ENCODE peak calls at places on chromosomes 2 and 18, in four cellular contexts. One of them, this sample, is unnamed.

GRCh38 chr2:64867253-64867996 is 121.8 kb upstream of the SLC1A4 start:
- DNase-seq in fibroblast of lung: no peak
- DNase-seq in SK-N-SH: no peak
- DNase-seq in Peyer's patch: no peak
- DNase-seq in this sample: no peak

GRCh38 chr18:75125359-75126331 is 83.3 kb downstream of the PTGR3 start:
- DNase-seq in fibroblast of lung: no peak
- DNase-seq in SK-N-SH: peak; percentile 84
- DNase-seq in Peyer's patch: peak; percentile 37
- DNase-seq in this sample: peak; percentile 46

GRCh38 chr2:54724560-54725342 is 1.3 kb downstream of the EML6 start:
- DNase-seq in fibroblast of lung: no peak
- DNase-seq in SK-N-SH: peak; percentile 81
- DNase-seq in Peyer's patch: peak; percentile 58
- DNase-seq in this sample: peak; percentile 40

GRCh38 chr2:118645891-118646290 is 201.6 kb downstream of the EN1 start:
- DNase-seq in fibroblast of lung: no peak
- DNase-seq in SK-N-SH: no peak
- DNase-seq in Peyer's patch: no peak
- DNase-seq in this sample: no peak

GRCh38 chr2:109045505-109045904 is 56.5 kb upstream of the EDAR start:
- DNase-seq in fibroblast of lung: no peak
- DNase-seq in SK-N-SH: no peak
- DNase-seq in Peyer's patch: no peak
- DNase-seq in this sample: no peak

GRCh38 chr18:12076424-12077140 is 17.1 kb upstream of the ANKRD62 start:
- DNase-seq in fibroblast of lung: peak; percentile 28
- DNase-seq in SK-N-SH: peak; percentile 90
- DNase-seq in Peyer's patch: no peak
- DNase-seq in this sample: no peak

GRCh38 chr18:43534511-43534910 is 257.2 kb upstream of the SYT4 start:
- DNase-seq in fibroblast of lung: peak; percentile 8
- DNase-seq in SK-N-SH: no peak
- DNase-seq in Peyer's patch: no peak
- DNase-seq in this sample: no peak

GRCh38 chr2:189018636-189019035 is 44.5 kb downstream of the COL3A1 start:
- DNase-seq in fibroblast of lung: peak; percentile 48
- DNase-seq in SK-N-SH: no peak
- DNase-seq in Peyer's patch: no peak
- DNase-seq in this sample: no peak

GRCh38 chr2:157052685-157053224 is 204.8 kb upstream of the GALNT5 start:
- DNase-seq in fibroblast of lung: peak; percentile 77
- DNase-seq in SK-N-SH: no peak
- DNase-seq in Peyer's patch: no peak
- DNase-seq in this sample: no peak

GRCh38 chr2:48114256-48114655 is 208.0 kb upstream of the FBXO11 start:
- DNase-seq in fibroblast of lung: peak; percentile 92
- DNase-seq in SK-N-SH: no peak
- DNase-seq in Peyer's patch: peak; percentile 83
- DNase-seq in this sample: no peak

GRCh38 chr2:45786030-45786830 is 134.8 kb downstream of the PRKCE start:
- DNase-seq in fibroblast of lung: no peak
- DNase-seq in SK-N-SH: peak; percentile 75
- DNase-seq in Peyer's patch: no peak
- DNase-seq in this sample: peak; percentile 53

GRCh38 chr2:10000541-10000940 is 42.8 kb upstream of the KLF11 start:
- DNase-seq in fibroblast of lung: no peak
- DNase-seq in SK-N-SH: no peak
- DNase-seq in Peyer's patch: peak; percentile 36
- DNase-seq in this sample: no peak

GRCh38 chr2:15800489-15801329 is 139.6 kb upstream of the MYCN start:
- DNase-seq in fibroblast of lung: no peak
- DNase-seq in SK-N-SH: no peak
- DNase-seq in Peyer's patch: no peak
- DNase-seq in this sample: no peak

GRCh38 chr2:221494556-221494955 is 77.5 kb downstream of the EPHA4 start:
- DNase-seq in fibroblast of lung: no peak
- DNase-seq in SK-N-SH: no peak
- DNase-seq in Peyer's patch: no peak
- DNase-seq in this sample: no peak

GRCh38 chr2:29606105-29606871 is 315.1 kb downstream of the ALK start:
- DNase-seq in fibroblast of lung: peak; percentile 79
- DNase-seq in SK-N-SH: no peak
- DNase-seq in Peyer's patch: no peak
- DNase-seq in this sample: no peak

GRCh38 chr2:80621661-80622060 is 317.1 kb upstream of the LRRTM1 start:
- DNase-seq in fibroblast of lung: no peak
- DNase-seq in SK-N-SH: no peak
- DNase-seq in Peyer's patch: no peak
- DNase-seq in this sample: no peak

GRCh38 chr2:211690736-211691135 is 847.9 kb downstream of the ERBB4 start:
- DNase-seq in fibroblast of lung: no peak
- DNase-seq in SK-N-SH: no peak
- DNase-seq in Peyer's patch: no peak
- DNase-seq in this sample: no peak

GRCh38 chr2:128279786-128280701 is 38.6 kb downstream of the HS6ST1 start:
- DNase-seq in fibroblast of lung: no peak
- DNase-seq in SK-N-SH: no peak
- DNase-seq in Peyer's patch: peak; percentile 47
- DNase-seq in this sample: peak; percentile 0

GRCh38 chr2:33042819-33043218 is 96.1 kb downstream of the LTBP1 start:
- DNase-seq in fibroblast of lung: no peak
- DNase-seq in SK-N-SH: no peak
- DNase-seq in Peyer's patch: no peak
- DNase-seq in this sample: no peak

DNA sequence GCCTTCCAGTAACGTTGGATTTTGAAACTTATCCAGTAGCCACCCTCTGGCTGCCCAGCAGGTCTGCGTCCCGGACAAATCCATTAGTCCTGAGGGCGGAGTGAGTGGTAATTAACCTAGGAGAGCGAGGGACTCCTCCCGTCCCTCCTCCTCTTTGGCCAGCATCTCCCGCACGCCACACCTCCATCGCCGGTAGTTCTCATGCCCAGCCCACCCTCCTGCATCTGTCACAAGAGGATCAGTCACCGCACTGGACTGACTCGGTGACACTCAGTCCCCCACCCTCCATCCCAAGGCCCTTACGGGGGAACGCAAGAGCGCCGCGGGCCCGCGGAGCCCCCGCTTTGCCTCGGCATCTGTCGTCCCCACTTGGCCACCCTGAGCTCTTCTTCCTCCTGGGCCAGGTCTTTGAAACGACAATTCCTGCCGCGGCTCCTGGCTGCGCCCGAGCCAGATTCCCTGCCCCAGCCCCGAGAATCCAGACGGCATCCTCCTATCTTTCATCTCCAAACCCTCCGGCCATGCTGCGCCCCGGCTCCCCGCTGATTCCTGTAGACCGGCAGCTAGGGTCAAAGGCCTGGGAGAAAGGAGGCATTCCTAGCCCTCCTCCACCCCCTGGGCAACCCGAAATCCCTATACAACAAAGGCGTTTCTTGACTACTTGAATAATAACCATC is 77.5 kb downstream of the EIF2AK3 start:
- DNase-seq in fibroblast of lung: no peak
- DNase-seq in SK-N-SH: peak; percentile 82
- DNase-seq in Peyer's patch: no peak
- DNase-seq in this sample: peak; percentile 39
- H3K4me1 ChIP-seq in fibroblast of lung: no peaks in the 10 kb centered on the region
- H3K4me1 ChIP-seq in SK-N-SH: peaks cover 7% of the 10 kb centered on the region
- H3K4me1 ChIP-seq in Peyer's patch: no peaks in the 10 kb centered on the region
- H3K4me1 ChIP-seq in this sample: no peaks in the 10 kb centered on the region

GRCh38 chr2:135969655-135970387 is 15.6 kb downstream of the DARS1 start:
- DNase-seq in fibroblast of lung: no peak
- DNase-seq in SK-N-SH: no peak
- DNase-seq in Peyer's patch: no peak
- DNase-seq in this sample: no peak

GRCh38 chr2:135974036-135974435 is 11.4 kb downstream of the DARS1 start:
- DNase-seq in fibroblast of lung: no peak
- DNase-seq in SK-N-SH: no peak
- DNase-seq in Peyer's patch: no peak
- DNase-seq in this sample: no peak

GRCh38 chr2:135980450-135981080 is 4.9 kb downstream of the DARS1 start:
- DNase-seq in fibroblast of lung: no peak
- DNase-seq in SK-N-SH: no peak
- DNase-seq in Peyer's patch: no peak
- DNase-seq in this sample: no peak

DNA sequence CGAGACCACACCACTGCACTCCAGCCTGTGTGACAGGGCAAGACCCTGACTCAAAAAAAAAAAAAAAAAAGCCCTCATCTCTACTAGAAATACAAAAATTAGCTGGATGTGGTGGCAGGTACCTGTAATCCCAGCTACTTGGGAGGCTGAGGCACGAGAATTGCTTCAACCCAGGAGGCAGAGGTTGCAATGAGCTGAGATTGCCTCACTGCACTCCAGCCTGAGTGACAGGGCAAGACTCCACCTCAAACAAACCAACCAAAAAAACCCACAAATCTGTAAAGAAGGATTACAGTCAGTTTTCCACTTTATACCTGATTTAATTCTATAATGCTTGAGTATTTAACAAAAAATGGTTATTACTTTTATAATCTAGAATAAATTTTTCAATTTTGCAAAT is 9.7 kb downstream of the DARS1 start:
- DNase-seq in fibroblast of lung: no peak
- DNase-seq in SK-N-SH: no peak
- DNase-seq in Peyer's patch: no peak
- DNase-seq in this sample: no peak
- H3K9me3 ChIP-seq in fibroblast of lung: no peaks in the 10 kb centered on the region
- H3K9me3 ChIP-seq in SK-N-SH: no peaks in the 10 kb centered on the region
- H3K9me3 ChIP-seq in Peyer's patch: no peaks in the 10 kb centered on the region
- H3K9me3 ChIP-seq in this sample: no peaks in the 10 kb centered on the region

GRCh38 chr2:191557841-191558240 is 120.1 kb upstream of the NABP1 start:
- DNase-seq in fibroblast of lung: no peak
- DNase-seq in SK-N-SH: no peak
- DNase-seq in Peyer's patch: no peak
- DNase-seq in this sample: no peak
- TF ChIP-seq CTCF in fibroblast of lung: no peak
- TF ChIP-seq CTCF in SK-N-SH: no peak
- TF ChIP-seq CTCF in Peyer's patch: no peak
- TF ChIP-seq CTCF in this sample: no peak

GRCh38 chr2:217997510-217997909 is 5.3 kb downstream of the TNS1 start:
- DNase-seq in fibroblast of lung: no peak
- DNase-seq in SK-N-SH: no peak
- DNase-seq in Peyer's patch: no peak
- DNase-seq in this sample: no peak

GRCh38 chr2:218001629-218002028 is 1.2 kb downstream of the TNS1 start:
- DNase-seq in fibroblast of lung: no peak
- DNase-seq in SK-N-SH: peak; percentile 61
- DNase-seq in Peyer's patch: no peak
- DNase-seq in this sample: no peak

GRCh38 chr2:218002103-218002502 is 692 bp downstream of the TNS1 start:
- DNase-seq in fibroblast of lung: no peak
- DNase-seq in SK-N-SH: peak; percentile 44
- DNase-seq in Peyer's patch: no peak
- DNase-seq in this sample: no peak

GRCh38 chr2:217998926-217999633 is 3.7 kb downstream of the TNS1 start:
- DNase-seq in fibroblast of lung: no peak
- DNase-seq in SK-N-SH: no peak
- DNase-seq in Peyer's patch: no peak
- DNase-seq in this sample: no peak

DNA sequence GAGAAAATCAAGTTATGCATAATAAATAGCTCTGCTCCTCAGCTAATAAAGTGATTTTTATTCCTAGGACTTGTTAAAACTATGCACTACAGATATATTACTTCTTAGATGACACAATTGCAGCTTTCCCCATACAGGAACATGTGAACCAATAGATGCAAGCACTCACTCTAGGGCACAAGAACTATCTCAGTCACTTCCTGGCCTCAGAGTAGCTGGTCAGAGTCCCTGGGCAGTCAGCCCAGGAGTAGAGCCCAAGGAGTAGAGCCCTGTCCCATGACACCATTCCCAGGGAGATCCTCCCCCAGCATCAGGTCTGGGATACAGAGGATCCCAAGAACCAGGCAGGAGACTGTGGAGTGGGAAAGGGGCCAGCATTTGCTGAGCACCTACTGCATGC is 2.7 kb downstream of the TNS1 start:
- DNase-seq in fibroblast of lung: peak; percentile 86
- DNase-seq in SK-N-SH: no peak
- DNase-seq in Peyer's patch: no peak
- DNase-seq in this sample: no peak
- H3K4me1 ChIP-seq in fibroblast of lung: peaks cover 20% of the 10 kb centered on the region
- H3K4me1 ChIP-seq in SK-N-SH: peaks cover 70% of the 10 kb centered on the region
- H3K4me1 ChIP-seq in Peyer's patch: no peaks in the 10 kb centered on the region
- H3K4me1 ChIP-seq in this sample: peaks cover 45% of the 10 kb centered on the region

GRCh38 chr18:56162316-56162715 is 476.1 kb downstream of the TXNL1 start:
- DNase-seq in fibroblast of lung: peak; percentile 41
- DNase-seq in SK-N-SH: no peak
- DNase-seq in Peyer's patch: no peak
- DNase-seq in this sample: no peak
- H3K9me3 ChIP-seq in fibroblast of lung: no peaks in the 10 kb centered on the region
- H3K9me3 ChIP-seq in SK-N-SH: no peaks in the 10 kb centered on the region
- H3K9me3 ChIP-seq in Peyer's patch: no peaks in the 10 kb centered on the region
- H3K9me3 ChIP-seq in this sample: no peaks in the 10 kb centered on the region

DNA sequence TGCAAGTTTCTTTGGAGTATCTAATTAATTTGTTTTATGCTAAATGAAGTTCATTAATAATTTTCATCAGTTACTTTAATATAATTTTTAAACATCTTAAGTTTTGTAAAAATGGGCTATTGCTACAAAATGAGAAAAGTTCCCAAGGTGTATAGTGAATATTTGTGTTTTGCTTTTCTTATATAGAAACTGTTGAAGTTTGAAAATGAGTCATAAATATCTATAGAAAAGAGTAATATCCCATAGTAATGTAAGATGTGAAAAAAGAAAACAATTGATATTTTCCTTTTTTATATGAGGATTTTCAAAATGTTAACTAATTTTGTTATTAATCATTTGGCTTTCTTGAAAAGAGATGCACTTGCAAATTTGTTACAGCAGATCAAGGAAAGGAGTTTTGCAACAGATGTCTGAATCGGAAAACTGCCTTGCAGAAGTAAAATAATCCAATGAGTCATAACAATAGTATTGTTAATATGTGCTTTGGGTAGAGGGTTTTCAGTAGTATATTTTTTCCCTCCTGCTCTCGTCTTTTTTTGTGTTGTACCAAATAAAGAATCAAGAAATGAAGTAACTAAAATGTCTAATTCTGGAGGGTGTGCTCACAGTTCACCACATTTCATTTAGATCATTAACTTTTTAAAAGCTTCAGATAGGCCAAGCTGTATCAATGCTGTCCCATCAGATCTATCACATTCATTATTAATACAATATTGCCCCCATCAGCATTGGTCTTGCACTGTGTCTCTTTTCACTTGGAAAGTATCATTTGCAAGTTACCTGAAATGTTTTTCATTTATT is 15.5 kb downstream of the DUSP19 start:
- DNase-seq in fibroblast of lung: peak; percentile 66
- DNase-seq in SK-N-SH: no peak
- DNase-seq in Peyer's patch: no peak
- DNase-seq in this sample: no peak
- TF ChIP-seq CTCF in fibroblast of lung: no peak
- TF ChIP-seq CTCF in SK-N-SH: peak; percentile 50
- TF ChIP-seq CTCF in Peyer's patch: peak; percentile 27
- TF ChIP-seq CTCF in this sample: no peak

This sample was measured in BE2C.